ENCODE peak calls at places on chromosomes 5 and 9, in seven cellular contexts. N, Y, G, J, A, B and Z are unnamed samples.

GRCh38 chr9:121505903-121506640 is 6.4 kb upstream of the GGTA1 start:
- DNase-seq in N (no peak), Y (no peak), G (no peak), J (no peak), A (no peak), B (no peak), Z (no peak)

GRCh38 chr9:16611001-16611400 is 259.5 kb downstream of the BNC2 start:
- DNase-seq in N (no peak), Y (no peak), G (no peak), J (no peak), A (no peak), B (no peak), Z (no peak)

GRCh38 chr9:91900057-91900816 is 49.8 kb downstream of the ROR2 start:
- DNase-seq in N (no peak), Y (no peak), G (no peak), J (no peak), A (no peak), B (peak; percentile 78), Z (no peak)

GRCh38 chr5:107023732-107024131 is 647.0 kb downstream of the EFNA5 start:
- DNase-seq in N (no peak), Y (no peak), G (no peak), J (no peak), A (no peak), B (no peak), Z (no peak)

GRCh38 chr9:134738869-134739659 is 97.5 kb downstream of the COL5A1 start:
- DNase-seq in N (peak; percentile 87), Y (no peak), G (peak; percentile 81), J (peak; percentile 19), A (peak; percentile 49), B (peak; percentile 80), Z (no peak)

GRCh38 chr9:121599186-121599871 is 52.1 kb upstream of the DAB2IP start:
- DNase-seq in N (peak; percentile 88), Y (no peak), G (peak; percentile 52), J (no peak), A (no peak), B (peak; percentile 98), Z (no peak)

GRCh38 chr5:80238778-80239679 is 16.8 kb downstream of the SERINC5 start:
- DNase-seq in N (no peak), Y (no peak), G (no peak), J (no peak), A (peak; percentile 80), B (peak; percentile 64), Z (no peak)

GRCh38 chr9:89477811-89478583 is 19.9 kb downstream of the SEMA4D start:
- DNase-seq in N (no peak), Y (no peak), G (no peak), J (peak; percentile 78), A (no peak), B (peak; percentile 35), Z (no peak)

GRCh38 chr9:94874316-94874715 is 147.8 kb downstream of the AOPEP start:
- DNase-seq in N (no peak), Y (no peak), G (no peak), J (no peak), A (no peak), B (no peak), Z (no peak)

GRCh38 chr9:69918317-69918716 is 97.7 kb downstream of the CFAP95 start:
- DNase-seq in N (no peak), Y (no peak), G (no peak), J (no peak), A (no peak), B (no peak), Z (no peak)

GRCh38 chr9:17833846-17834245 is 255.0 kb downstream of the SH3GL2 start:
- DNase-seq in N (no peak), Y (no peak), G (no peak), J (no peak), A (no peak), B (no peak), Z (no peak)

GRCh38 chr5:53069626-53070025 is 39.9 kb downstream of the MOCS2 start:
- DNase-seq in N (no peak), Y (no peak), G (no peak), J (no peak), A (no peak), B (no peak), Z (no peak)

GRCh38 chr5:168342985-168343384 is 51.5 kb downstream of the WWC1 start:
- DNase-seq in N (no peak), Y (no peak), G (no peak), J (no peak), A (no peak), B (no peak), Z (no peak)

GRCh38 chr5:172164773-172165212 is 23.2 kb downstream of the STK10 start:
- DNase-seq in N (no peak), Y (no peak), G (peak; percentile 57), J (no peak), A (no peak), B (no peak), Z (no peak)

GRCh38 chr9:90642570-90643539 is at the start of gene DIRAS2:
- DNase-seq in N (no peak), Y (no peak), G (peak; percentile 50), J (no peak), A (peak; percentile 92), B (peak; percentile 86), Z (peak; percentile 47)

GRCh38 chr9:133031496-133031911 is 707 bp downstream of the GTF3C5 start:
- DNase-seq in N (no peak), Y (no peak), G (no peak), J (no peak), A (no peak), B (no peak), Z (no peak)

GRCh38 chr5:21817668-21818419 is 1035.3 kb downstream of the CDH12 start:
- DNase-seq in N (no peak), Y (no peak), G (no peak), J (no peak), A (no peak), B (no peak), Z (no peak)

GRCh38 chr9:18060304-18060934 is 413.5 kb upstream of the ADAMTSL1 start:
- DNase-seq in N (no peak), Y (no peak), G (no peak), J (no peak), A (peak; percentile 17), B (no peak), Z (no peak)

GRCh38 chr5:143094087-143094511 is 309.4 kb downstream of the NR3C1 start:
- DNase-seq in N (no peak), Y (no peak), G (peak; percentile 9), J (no peak), A (no peak), B (peak; percentile 39), Z (peak; percentile 56)

GRCh38 chr5:108655750-108656450 is 91.8 kb upstream of the FER start:
- DNase-seq in N (no peak), Y (peak; percentile 7), G (no peak), J (no peak), A (no peak), B (no peak), Z (no peak)

GRCh38 chr9:133256686-133257091 is 18.3 kb downstream of the ABO start:
- DNase-seq in N (no peak), Y (no peak), G (no peak), J (no peak), A (no peak), B (no peak), Z (no peak)

GRCh38 chr9:9521033-9521779 is 1091.6 kb downstream of the PTPRD start:
- DNase-seq in N (no peak), Y (no peak), G (no peak), J (no peak), A (no peak), B (peak; percentile 24), Z (no peak)

GRCh38 chr9:88691811-88692210 is 156.8 kb downstream of the NXNL2 start:
- DNase-seq in N (no peak), Y (no peak), G (no peak), J (no peak), A (no peak), B (no peak), Z (no peak)

GRCh38 chr5:59798862-59799667 is 94.5 kb downstream of the PDE4D start:
- DNase-seq in N (no peak), Y (no peak), G (no peak), J (no peak), A (peak; percentile 27), B (no peak), Z (no peak)

GRCh38 chr5:7419846-7420245 is 23.9 kb downstream of the ADCY2 start:
- DNase-seq in N (no peak), Y (no peak), G (no peak), J (no peak), A (no peak), B (no peak), Z (no peak)

GRCh38 chr5:68953885-68954617 is 139.8 kb upstream of the SLC30A5 start:
- DNase-seq in N (no peak), Y (no peak), G (no peak), J (no peak), A (no peak), B (no peak), Z (no peak)